ENCODE peak calls at places on chromosomes 11 and 22, in eight cellular contexts. E, R, B, O, I, K, X and J are unnamed samples.

GRCh38 chr11:67615455-67616430 is 9.0 kb downstream of the NDUFV1 start:
- DNase-seq in O (peak), I (peak), R (peak), K (peak), E (no peak), X (no peak), B (no peak), J (no peak)

GRCh38 chr11:73414977-73415492 is 38.8 kb downstream of the RELT start:
- DNase-seq in B (peak), I (no peak), X (no peak), O (no peak), E (no peak), R (no peak), K (no peak), J (no peak)

GRCh38 chr22:49593509-49593908 is 234.2 kb downstream of the BRD1 start:
- DNase-seq in K (no peak), I (no peak), O (no peak), X (no peak), E (no peak), B (no peak), R (no peak), J (no peak)

GRCh38 chr11:117861151-117862018 is 15.1 kb downstream of the FXYD6 start:
- DNase-seq in R (peak), K (peak), B (no peak), X (peak), O (no peak), E (no peak), I (no peak), J (no peak)

GRCh38 chr11:59894616-59895015 is 16.0 kb downstream of the OOSP3 start:
- DNase-seq in R (no peak), E (no peak), X (no peak), K (no peak), O (no peak), B (no peak), I (no peak), J (no peak)

GRCh38 chr11:22432331-22433065 is 94.3 kb downstream of the SLC17A6 start:
- DNase-seq in B (no peak), R (peak), E (no peak), O (peak), K (peak), X (peak), I (no peak), J (peak)

GRCh38 chr11:104333977-104334376 is 170.0 kb upstream of the PDGFD start:
- DNase-seq in B (no peak), K (no peak), R (no peak), O (no peak), X (no peak), I (no peak), E (no peak), J (no peak)

GRCh38 chr11:6667733-6668374 is 12.2 kb upstream of the DCHS1 start:
- DNase-seq in E (peak), X (peak), I (no peak), O (no peak), B (peak), K (no peak), R (no peak), J (no peak)

GRCh38 chr11:114060402-114061052 is 1.0 kb downstream of the ZBTB16 start:
- DNase-seq in X (no peak), E (no peak), B (peak), K (peak), R (peak), I (peak), O (peak), J (peak)

GRCh38 chr11:124841765-124842700 is 23.2 kb upstream of the ROBO3 start:
- DNase-seq in X (no peak), I (no peak), R (no peak), B (no peak), K (no peak), E (no peak), O (no peak), J (peak)

GRCh38 chr11:1209371-1210057 is 13.4 kb upstream of the MUC5B start:
- DNase-seq in O (no peak), B (no peak), R (no peak), X (no peak), K (peak), I (no peak), E (no peak), J (peak)

GRCh38 chr11:112400615-112401014 is 140.0 kb upstream of the PLET1 start:
- DNase-seq in R (no peak), E (no peak), B (no peak), K (no peak), O (no peak), I (no peak), X (no peak), J (no peak)

GRCh38 chr22:23233746-23234408 is 53.6 kb downstream of the BCR start:
- DNase-seq in X (peak), O (no peak), I (no peak), E (no peak), B (peak), R (no peak), K (peak), J (no peak)

GRCh38 chr11:117230981-117231636 is 764 bp downstream of the PCSK7 start:
- DNase-seq in E (no peak), I (peak), R (no peak), X (no peak), O (no peak), K (no peak), B (no peak), J (no peak)

GRCh38 chr22:29269230-29269604 is 1.1 kb downstream of the EWSR1 start:
- DNase-seq in X (no peak), O (no peak), E (no peak), B (peak), I (peak), K (no peak), R (no peak), J (no peak)

GRCh38 chr11:33912405-33913361 is 20.8 kb upstream of the LMO2 start:
- DNase-seq in O (no peak), B (peak), X (peak), K (peak), I (no peak), E (no peak), R (no peak), J (peak)

GRCh38 chr11:1899686-1900085 is 8.0 kb upstream of the PRR33 start:
- DNase-seq in X (no peak), E (no peak), O (no peak), I (no peak), B (no peak), K (no peak), R (no peak), J (no peak)

GRCh38 chr11:69328231-69328630 is 34.3 kb downstream of the MYEOV start:
- DNase-seq in K (no peak), R (no peak), O (no peak), X (no peak), E (no peak), B (no peak), I (peak), J (no peak)

GRCh38 chr11:112200252-112200651 is 24.9 kb downstream of the BCO2 start:
- DNase-seq in K (no peak), R (no peak), I (no peak), B (no peak), E (no peak), O (no peak), X (no peak), J (no peak)

GRCh38 chr11:122785156-122785605 is 53.1 kb upstream of the CRTAM start:
- DNase-seq in R (no peak), X (peak), E (no peak), K (no peak), B (no peak), O (no peak), I (no peak), J (no peak)

GRCh38 chr11:19674420-19674819 is 38.2 kb upstream of the NAV2 start:
- DNase-seq in O (no peak), X (no peak), I (no peak), B (no peak), R (no peak), E (no peak), K (no peak), J (peak)

GRCh38 chr11:19677380-19678080 is 35.1 kb upstream of the NAV2 start:
- DNase-seq in X (peak), E (no peak), B (no peak), R (no peak), O (no peak), I (no peak), K (no peak), J (no peak)

GRCh38 chr11:19674831-19675230 is 37.8 kb upstream of the NAV2 start:
- DNase-seq in X (no peak), O (no peak), K (no peak), B (no peak), R (no peak), I (no peak), E (no peak), J (no peak)

GRCh38 chr11:19675397-19675796 is 37.2 kb upstream of the NAV2 start:
- DNase-seq in K (no peak), R (no peak), B (no peak), X (no peak), O (no peak), I (no peak), E (no peak), J (no peak)

DNA sequence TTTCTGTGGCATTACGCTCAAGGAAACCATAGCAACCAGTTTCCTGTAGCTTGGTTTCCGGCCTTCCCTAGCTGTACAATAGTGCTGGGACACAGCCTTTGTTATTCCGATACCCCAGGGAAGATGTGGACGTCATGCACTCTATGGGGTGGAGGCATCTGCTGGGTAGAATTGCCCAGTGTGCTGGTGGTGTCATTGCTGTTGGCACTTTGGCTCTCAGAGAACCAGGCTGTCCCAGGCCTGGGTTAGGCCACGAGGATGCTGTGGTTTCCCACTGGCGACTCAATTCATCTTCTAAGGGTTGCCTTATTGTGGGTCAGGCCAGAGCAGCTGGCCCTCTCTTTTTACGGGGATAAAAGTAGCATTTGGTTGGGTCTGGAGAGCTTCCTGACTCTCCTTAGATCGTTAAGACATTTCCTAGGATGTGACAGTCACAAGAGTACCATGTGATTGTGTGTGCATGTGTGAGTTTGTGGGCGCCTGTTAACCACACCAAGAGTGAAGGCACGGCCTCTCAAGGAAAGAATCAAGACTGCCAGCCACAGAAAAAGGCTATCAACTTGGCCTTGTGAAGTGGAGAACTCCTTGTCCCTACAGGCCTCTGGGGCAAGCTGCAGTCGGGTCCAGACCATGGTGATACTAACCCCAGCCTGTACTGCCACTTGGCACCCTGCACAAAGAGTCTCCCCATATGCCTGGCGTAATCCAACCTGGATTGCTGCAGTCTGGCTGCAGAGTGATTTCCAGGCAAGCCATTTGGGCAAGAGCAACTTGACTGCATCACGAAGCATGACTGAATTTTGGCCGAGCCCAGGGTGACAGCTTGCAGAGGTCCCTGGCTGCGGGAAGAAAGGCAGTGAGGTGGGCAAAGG is 35.9 kb upstream of the NAV2 start:
- DNase-seq in B (no peak), R (no peak), X (no peak), K (no peak), I (no peak), E (no peak), O (no peak), J (no peak)
- H3K27ac ChIP-seq in B (no peak), R (peak), X (no peak), K (peak), I (no peak), E (no peak), O (no peak), J (peak)

GRCh38 chr22:17774928-17775675 is 833 bp upstream of the BID start:
- DNase-seq in B (no peak), E (no peak), I (no peak), K (no peak), O (no peak), X (no peak), R (peak), J (no peak)

GRCh38 chr22:17772963-17773605 is 1.2 kb downstream of the BID start:
- DNase-seq in I (no peak), E (no peak), B (peak), R (peak), K (no peak), O (no peak), X (no peak), J (no peak)

GRCh38 chr22:17775781-17776470 is 1.7 kb upstream of the BID start:
- DNase-seq in X (no peak), B (no peak), E (no peak), K (peak), O (no peak), I (no peak), R (peak), J (no peak)

GRCh38 chr22:17773606-17774205 is 563 bp downstream of the BID start:
- DNase-seq in X (no peak), E (peak), B (peak), K (peak), R (no peak), O (peak), I (peak), J (peak)

GRCh38 chr22:17774206-17774927 is at the start of gene BID:
- DNase-seq in O (no peak), R (peak), X (no peak), B (peak), E (peak), I (peak), K (peak), J (peak)
- H3K27ac ChIP-seq in O (no peak), R (peak), X (no peak), B (no peak), E (peak), I (peak), K (no peak), J (peak)

DNA sequence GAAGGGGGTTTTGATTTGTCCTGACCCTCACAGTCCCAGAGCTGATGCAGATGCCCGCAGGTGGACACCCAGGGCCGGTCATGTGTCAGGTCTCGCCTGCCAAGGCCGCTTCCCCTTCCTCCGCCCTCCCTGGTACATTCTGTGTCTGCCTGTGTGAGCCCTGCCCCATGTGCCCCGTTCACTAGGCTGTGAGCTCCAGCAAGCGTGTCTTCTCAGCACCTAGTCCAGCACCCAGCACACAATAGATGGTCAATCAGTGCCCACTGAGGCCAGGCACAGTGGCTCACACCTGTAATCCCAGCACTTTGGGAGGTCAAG is 29.9 kb upstream of the PPARA start:
- DNase-seq in B (no peak), X (no peak), K (no peak), I (no peak), O (no peak), R (no peak), E (no peak), J (no peak)
- H3K27ac ChIP-seq in B (no peak), X (peak), K (no peak), I (no peak), O (no peak), R (no peak), E (no peak), J (peak)

GRCh38 chr11:12808519-12808918 is 134.3 kb downstream of the TEAD1 start:
- DNase-seq in K (no peak), X (peak), O (no peak), B (peak), E (no peak), R (no peak), I (no peak), J (no peak)
- H3K27ac ChIP-seq in K (peak), X (no peak), O (no peak), B (peak), E (no peak), R (no peak), I (no peak), J (no peak)

GRCh38 chr22:39718206-39718605 is 147.7 kb downstream of the CACNA1I start:
- DNase-seq in R (no peak), I (peak), E (no peak), K (no peak), X (no peak), B (no peak), O (no peak), J (no peak)
- H3K27ac ChIP-seq in R (no peak), I (no peak), E (no peak), K (no peak), X (no peak), B (no peak), O (no peak), J (no peak)

GRCh38 chr22:44130076-44130711 is 50.5 kb upstream of the PARVG start:
- DNase-seq in E (no peak), X (no peak), I (no peak), R (peak), O (no peak), K (no peak), B (no peak), J (no peak)
- H3K27ac ChIP-seq in E (no peak), X (no peak), I (no peak), R (no peak), O (no peak), K (no peak), B (no peak), J (no peak)

GRCh38 chr11:35366798-35367197 is 52.6 kb downstream of the SLC1A2 start:
- DNase-seq in B (no peak), X (no peak), O (no peak), E (no peak), K (no peak), R (no peak), I (no peak), J (no peak)
- H3K27ac ChIP-seq in B (no peak), X (peak), O (no peak), E (no peak), K (peak), R (no peak), I (no peak), J (no peak)

DNA sequence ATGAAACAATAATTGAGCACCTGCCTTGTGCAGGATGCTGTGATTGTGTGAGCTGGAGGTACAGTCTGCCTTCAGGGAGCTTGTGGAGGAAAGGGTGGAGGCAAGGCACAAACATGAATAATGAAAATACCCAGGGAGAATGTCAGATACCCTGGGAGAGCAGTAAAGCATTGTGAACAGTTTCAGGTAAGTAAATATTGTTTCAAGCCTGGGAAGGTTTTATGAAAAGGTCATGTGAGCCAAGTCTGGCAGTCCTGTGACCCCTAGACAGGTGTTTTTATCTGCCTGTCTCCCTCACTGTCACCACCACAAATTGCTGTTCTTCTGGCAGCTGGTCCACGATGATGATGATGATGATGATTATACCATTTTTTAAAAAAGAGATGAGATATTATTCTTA is 32.0 kb downstream of the SPECC1L start:
- DNase-seq in K (no peak), E (no peak), I (peak), B (no peak), R (no peak), X (no peak), O (no peak), J (no peak)
- H3K27ac ChIP-seq in K (peak), E (no peak), I (peak), B (peak), R (peak), X (no peak), O (peak), J (peak)

DNA sequence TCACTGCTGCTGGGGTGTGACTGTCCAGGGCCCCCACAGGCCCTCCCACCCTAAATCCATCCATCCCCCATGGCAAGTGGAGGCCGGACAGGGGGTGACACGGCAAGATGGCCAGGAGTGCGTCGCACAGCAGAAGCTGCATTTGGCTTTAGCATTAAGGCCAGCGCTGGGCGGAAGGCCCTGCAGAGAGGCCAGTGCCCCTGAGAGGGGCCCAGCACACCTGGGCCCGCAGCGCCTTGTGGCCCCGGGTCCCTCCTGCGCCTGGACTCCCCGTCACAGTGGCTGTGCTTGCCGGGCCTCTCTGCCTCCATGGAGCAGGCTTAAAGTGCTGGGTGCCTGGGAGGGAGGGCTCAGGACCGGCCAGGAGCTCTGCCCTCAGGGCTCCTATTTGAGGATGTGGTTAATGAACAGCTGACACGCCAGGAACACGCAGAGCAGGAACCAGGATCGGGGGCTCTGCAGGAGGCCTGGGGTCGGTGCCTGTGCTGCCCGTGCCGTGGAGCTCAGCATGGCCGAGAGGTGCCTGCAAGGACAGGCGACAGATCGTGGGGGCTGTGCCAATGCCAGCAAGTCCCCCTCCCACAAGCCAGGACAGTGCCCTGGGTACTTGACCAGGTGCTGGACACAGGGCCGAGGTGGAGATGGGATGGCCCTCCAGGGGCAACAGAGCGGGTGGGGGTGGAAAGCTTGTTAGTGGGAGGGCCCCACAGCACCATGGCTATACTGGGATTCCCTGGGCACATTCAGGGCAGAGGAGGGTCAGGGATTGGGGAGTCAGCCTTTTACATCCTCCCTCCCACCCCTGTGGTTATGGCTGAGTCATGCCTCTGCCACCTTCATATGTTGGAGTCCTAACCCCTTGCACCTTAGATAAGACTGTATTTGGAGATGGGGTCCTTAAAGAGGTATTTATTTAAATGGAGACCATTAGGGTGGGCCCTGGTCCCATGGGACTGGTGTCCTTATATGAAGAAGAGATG is 30.9 kb upstream of the CARS1 start:
- DNase-seq in R (no peak), O (no peak), X (no peak), K (no peak), E (no peak), B (peak), I (no peak), J (peak)
- H3K27ac ChIP-seq in R (no peak), O (no peak), X (no peak), K (peak), E (no peak), B (no peak), I (no peak), J (no peak)

GRCh38 chr11:44784438-44784760 is 57.6 kb downstream of the TSPAN18 start:
- DNase-seq in E (no peak), I (no peak), K (no peak), B (no peak), X (no peak), R (no peak), O (no peak), J (no peak)

GRCh38 chr11:44782478-44782877 is 55.7 kb downstream of the TSPAN18 start:
- DNase-seq in E (no peak), B (no peak), R (no peak), K (no peak), O (no peak), X (no peak), I (no peak), J (no peak)

GRCh38 chr11:44780940-44781631 is 54.3 kb downstream of the TSPAN18 start:
- DNase-seq in E (no peak), I (no peak), B (peak), R (no peak), K (no peak), O (no peak), X (peak), J (no peak)

GRCh38 chr11:44779736-44780520 is 53.2 kb downstream of the TSPAN18 start:
- DNase-seq in X (no peak), I (no peak), B (no peak), K (no peak), E (no peak), R (no peak), O (no peak), J (no peak)

DNA sequence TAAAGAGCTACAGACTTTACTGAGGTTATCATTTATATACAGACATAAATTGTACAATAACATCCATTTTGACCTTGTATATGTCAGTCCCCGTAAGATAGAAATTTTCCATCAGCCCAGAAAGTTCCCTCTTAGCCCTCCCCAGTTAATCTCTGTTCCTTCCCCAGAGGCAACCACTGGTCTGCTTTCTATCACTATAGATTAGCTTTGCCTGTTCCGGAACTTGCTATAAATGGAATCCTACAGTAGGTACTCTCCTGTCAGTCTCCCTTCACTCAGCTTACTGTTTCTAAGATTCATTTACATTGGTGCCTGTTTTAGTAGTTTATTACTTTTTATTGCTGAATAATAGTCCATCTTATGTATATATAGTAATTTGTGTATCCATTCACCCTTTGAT is 54.9 kb downstream of the TSPAN18 start:
- DNase-seq in I (no peak), B (no peak), R (no peak), O (no peak), E (no peak), X (no peak), K (no peak), J (no peak)
- H3K27ac ChIP-seq in I (no peak), B (no peak), R (peak), O (no peak), E (no peak), X (no peak), K (no peak), J (no peak)